ENCODE peak calls at places on chromosomes 6 and 20, in seven cellular contexts. S is DND-41, Z is mammary epithelial cell, A is IMR-90, I is endodermal cell, O is fibroblast of lung, Y is H9. U is an unnamed sample. For H3K4me1, the result is how much of the 10 kb centered on the place peaks cover.

GRCh38 chr20:8972963-8973362 is 95.9 kb upstream of the PLCB4 start:
- DNase-seq in S (no peak), Z (no peak), A (peak), I (no peak), O (peak), Y (no peak), U (no peak)

GRCh38 chr20:17502105-17502504 is 29.1 kb downstream of the BFSP1 start:
- DNase-seq in S (no peak), Z (no peak), A (no peak), I (peak), O (no peak), Y (no peak), U (no peak)

GRCh38 chr6:71333050-71333449 is 44.4 kb downstream of the OGFRL1 start:
- DNase-seq in S (no peak), Z (no peak), A (no peak), I (no peak), O (no peak), Y (no peak), U (no peak)

GRCh38 chr6:40962241-40962640 is 76.8 kb downstream of the UNC5CL start:
- DNase-seq in S (peak), Z (peak), A (peak), I (no peak), O (peak), Y (no peak), U (no peak)

GRCh38 chr6:158047120-158047518 is 65.5 kb downstream of the SYNJ2 start:
- DNase-seq in S (peak), Z (no peak), A (peak), I (no peak), O (peak), Y (no peak), U (peak)

GRCh38 chr6:50264995-50265571 is 215.4 kb upstream of the DEFB112 start:
- DNase-seq in S (no peak), Z (peak), A (no peak), I (peak), O (no peak), Y (no peak), U (no peak)

GRCh38 chr6:43978473-43979360 is 148.5 kb downstream of the MRPL14 start:
- DNase-seq in S (no peak), Z (no peak), A (peak), I (peak), O (no peak), Y (peak), U (no peak)

GRCh38 chr20:15930324-15931305 is 642.6 kb downstream of the KIF16B start:
- DNase-seq in S (no peak), Z (peak), A (peak), I (no peak), O (peak), Y (no peak), U (no peak)

GRCh38 chr20:62709537-62709905 is 885 bp downstream of the NTSR1 start:
- DNase-seq in S (no peak), Z (no peak), A (no peak), I (no peak), O (no peak), Y (no peak), U (peak)

GRCh38 chr20:13452470-13453124 is 186.1 kb downstream of the TASP1 start:
- DNase-seq in S (no peak), Z (no peak), A (no peak), I (no peak), O (no peak), Y (no peak), U (no peak)

GRCh38 chr6:7671581-7671980 is 54.3 kb upstream of the BMP6 start:
- DNase-seq in S (no peak), Z (no peak), A (peak), I (no peak), O (peak), Y (no peak), U (no peak)

GRCh38 chr6:129901910-129902309 is 40.8 kb upstream of the TMEM244 start:
- DNase-seq in S (no peak), Z (peak), A (peak), I (no peak), O (peak), Y (no peak), U (no peak)

GRCh38 chr20:13891575-13891974 is 98.8 kb downstream of the SEL1L2 start:
- DNase-seq in S (no peak), Z (no peak), A (no peak), I (no peak), O (no peak), Y (no peak), U (no peak)

GRCh38 chr6:105952762-105953700 is 133.1 kb upstream of the PRDM1 start:
- DNase-seq in S (no peak), Z (no peak), A (no peak), I (peak), O (no peak), Y (no peak), U (no peak)

GRCh38 chr20:22795897-22796296 is 211.5 kb upstream of the FOXA2 start:
- DNase-seq in S (no peak), Z (peak), A (peak), I (no peak), O (peak), Y (no peak), U (no peak)

GRCh38 chr6:127561660-127562059 is 15.3 kb upstream of the C6orf58 start:
- DNase-seq in S (no peak), Z (no peak), A (peak), I (no peak), O (peak), Y (no peak), U (no peak)

GRCh38 chr6:63674635-63675034 is 39.0 kb downstream of the PHF3 start:
- DNase-seq in S (no peak), Z (no peak), A (no peak), I (no peak), O (no peak), Y (no peak), U (no peak)

GRCh38 chr20:46981184-46981583 is 86.5 kb downstream of the EYA2 start:
- DNase-seq in S (no peak), Z (no peak), A (no peak), I (no peak), O (no peak), Y (no peak), U (no peak)

GRCh38 chr20:46977909-46978588 is 83.4 kb downstream of the EYA2 start:
- DNase-seq in S (no peak), Z (no peak), A (no peak), I (no peak), O (no peak), Y (no peak), U (no peak)

GRCh38 chr20:46977204-46977603 is 82.6 kb downstream of the EYA2 start:
- DNase-seq in S (no peak), Z (no peak), A (no peak), I (no peak), O (no peak), Y (no peak), U (no peak)

GRCh38 chr20:46979603-46980241 is 85.1 kb downstream of the EYA2 start:
- DNase-seq in S (peak), Z (no peak), A (no peak), I (no peak), O (no peak), Y (no peak), U (no peak)

GRCh38 chr20:46978871-46979536 is 84.4 kb downstream of the EYA2 start:
- DNase-seq in S (peak), Z (no peak), A (no peak), I (no peak), O (no peak), Y (no peak), U (no peak)
- H3K9ac ChIP-seq in S (no peak), Z (no peak), A (no peak), I (no peak), O (no peak), Y (no peak), U (no peak)

GRCh38 chr20:31705598-31706597 is 16.8 kb downstream of the BCL2L1 start:
- DNase-seq in S (no peak), Z (no peak), A (no peak), I (peak), O (no peak), Y (no peak), U (no peak)
- H3K4me1 ChIP-seq in S (half or more), Z (half or more), A (under half), I (under half), O (under half), Y (under half), U (half or more)

GRCh38 chr6:116115781-116116180 is 10.2 kb downstream of the COL10A1 start:
- DNase-seq in S (no peak), Z (no peak), A (no peak), I (no peak), O (no peak), Y (no peak), U (no peak)
- TF ChIP-seq CTCF in S (peak), Z (peak), A (peak), I (peak), O (peak), Y (peak), U (no peak)

GRCh38 chr6:80636689-80637088 is 530.2 kb downstream of the BCKDHB start:
- DNase-seq in S (no peak), Z (no peak), A (peak), I (no peak), O (peak), Y (no peak), U (no peak)

GRCh38 chr6:80640176-80640575 is 533.7 kb downstream of the BCKDHB start:
- DNase-seq in S (no peak), Z (no peak), A (no peak), I (no peak), O (no peak), Y (no peak), U (no peak)

GRCh38 chr6:80638222-80639055 is 532.0 kb downstream of the BCKDHB start:
- DNase-seq in S (peak), Z (peak), A (peak), I (peak), O (peak), Y (peak), U (peak)

GRCh38 chr6:80639243-80639642 is 532.8 kb downstream of the BCKDHB start:
- DNase-seq in S (no peak), Z (no peak), A (peak), I (no peak), O (peak), Y (no peak), U (no peak)

GRCh38 chr6:80637312-80637711 is 530.8 kb downstream of the BCKDHB start:
- DNase-seq in S (no peak), Z (no peak), A (peak), I (no peak), O (peak), Y (no peak), U (no peak)
- H3K9ac ChIP-seq in S (no peak), Z (no peak), A (no peak), I (no peak), O (no peak), Y (no peak), U (no peak)

GRCh38 chr6:148502773-148503135 is 160.1 kb downstream of the SASH1 start:
- DNase-seq in S (no peak), Z (no peak), A (no peak), I (no peak), O (no peak), Y (no peak), U (no peak)
- H3K4me1 ChIP-seq in S (under half), Z (under half), A (under half), I (under half), O (under half), Y (under half), U (under half)